ENCODE peak calls at places on chromosomes 11 and 22, in eight cellular contexts. L is SJSA1; N is stimulated activated CD8-positive, alpha-beta memory T cell treated with anti-CD3 and anti-CD28 coated beads, Interleukin-4, amount 100 ng/mL, for 48 hours; M is ovary; B is activated CD4-positive, alpha-beta T cell treated with anti-CD3 and anti-CD28 coated beads, Interleukin-2, amount 50 U/mL, for 4 hours; K is HFF-Myc; F is H1; U is mucosa of gallbladder. W is an unnamed sample.

GRCh38 chr11:24903555-24903954 is 406.7 kb downstream of the LUZP2 start:
- DNase-seq in L (no peak), N (no peak), M (no peak), B (no peak), K (no peak), F (no peak), U (no peak), W (no peak)

GRCh38 chr22:38437416-38437815 is 17.6 kb downstream of the KCNJ4 start:
- DNase-seq in L (no peak), N (no peak), M (no peak), B (no peak), K (no peak), F (no peak), U (no peak), W (no peak)

GRCh38 chr11:9815486-9816136 is 151.7 kb downstream of the SWAP70 start:
- DNase-seq in L (no peak), N (no peak), M (no peak), B (no peak), K (no peak), F (no peak), U (no peak), W (no peak)

GRCh38 chr22:31092161-31092560 is 11.0 kb downstream of the SMTN start:
- DNase-seq in L (peak; percentile 39), N (no peak), M (no peak), B (no peak), K (no peak), F (no peak), U (no peak), W (no peak)

GRCh38 chr11:67354314-67355022 is 1.1 kb upstream of the POLD4 start:
- DNase-seq in L (peak; percentile 97), N (no peak), M (peak; percentile 78), B (no peak), K (peak; percentile 96), F (no peak), U (peak; percentile 77), W (no peak)

GRCh38 chr11:132589802-132590201 is 942.5 kb downstream of the OPCML start:
- DNase-seq in L (no peak), N (no peak), M (no peak), B (no peak), K (no peak), F (no peak), U (no peak), W (no peak)

GRCh38 chr22:36546092-36546804 is 17.3 kb upstream of the EIF3D start:
- DNase-seq in L (peak; percentile 70), N (peak; percentile 60), M (no peak), B (no peak), K (no peak), F (peak; percentile 51), U (no peak), W (peak; percentile 3)

GRCh38 chr11:30774451-30774850 is 188.3 kb upstream of the MPPED2 start:
- DNase-seq in L (no peak), N (no peak), M (no peak), B (no peak), K (no peak), F (no peak), U (no peak), W (no peak)

GRCh38 chr22:49961601-49962011 is 1.0 kb downstream of the PIM3 start:
- DNase-seq in L (no peak), N (no peak), M (no peak), B (no peak), K (no peak), F (no peak), U (no peak), W (no peak)

GRCh38 chr11:102676086-102676485 is 29.5 kb downstream of the MMP27 start:
- DNase-seq in L (no peak), N (no peak), M (no peak), B (no peak), K (no peak), F (no peak), U (no peak), W (no peak)

GRCh38 chr22:28017558-28017820 is 98.4 kb upstream of the PITPNB start:
- DNase-seq in L (no peak), N (no peak), M (no peak), B (no peak), K (no peak), F (no peak), U (no peak), W (no peak)

GRCh38 chr11:69089258-69089657 is 40.5 kb downstream of the TPCN2 start:
- DNase-seq in L (peak; percentile 90), N (no peak), M (no peak), B (no peak), K (peak; percentile 42), F (no peak), U (peak; percentile 29), W (no peak)

GRCh38 chr22:30947163-30947820 is 21.3 kb downstream of the MORC2 start:
- DNase-seq in L (no peak), N (no peak), M (no peak), B (no peak), K (no peak), F (no peak), U (no peak), W (no peak)

GRCh38 chr11:129998905-129999304 is 3.7 kb downstream of the PRDM10 start:
- DNase-seq in L (no peak), N (no peak), M (no peak), B (no peak), K (no peak), F (no peak), U (no peak), W (no peak)

GRCh38 chr22:46892866-46893265 is 130.4 kb downstream of the TBC1D22A start:
- DNase-seq in L (no peak), N (no peak), M (no peak), B (no peak), K (no peak), F (no peak), U (no peak), W (no peak)

GRCh38 chr11:45864041-45864440 is 16.8 kb downstream of the CRY2 start:
- DNase-seq in L (no peak), N (no peak), M (no peak), B (no peak), K (no peak), F (no peak), U (no peak), W (no peak)

GRCh38 chr11:65060913-65061408 is 2.6 kb upstream of the NAALADL1 start:
- DNase-seq in L (no peak), N (no peak), M (no peak), B (no peak), K (no peak), F (no peak), U (no peak), W (no peak)

GRCh38 chr11:47184711-47185304 is 1.4 kb downstream of the PACSIN3 start:
- DNase-seq in L (no peak), N (no peak), M (peak; percentile 31), B (no peak), K (no peak), F (no peak), U (no peak), W (no peak)

GRCh38 chr11:1746956-1747752 is 3.2 kb downstream of the IFITM10 start:
- DNase-seq in L (no peak), N (no peak), M (no peak), B (no peak), K (no peak), F (no peak), U (no peak), W (no peak)

GRCh38 chr11:69044111-69045013 is 4.4 kb upstream of the TPCN2 start:
- DNase-seq in L (peak; percentile 99), N (peak; percentile 55), M (peak; percentile 67), B (no peak), K (peak; percentile 80), F (peak; percentile 64), U (peak; percentile 76), W (no peak)

GRCh38 chr11:41245704-41246398 is 213.6 kb downstream of the LRRC4C start:
- DNase-seq in L (no peak), N (no peak), M (no peak), B (no peak), K (no peak), F (no peak), U (no peak), W (no peak)

GRCh38 chr11:5808500-5809121 is at the start of gene OR52N2:
- DNase-seq in L (peak; percentile 53), N (peak; percentile 79), M (peak; percentile 38), B (peak; percentile 65), K (peak; percentile 47), F (no peak), U (peak; percentile 85), W (peak; percentile 46)

GRCh38 chr11:73866095-73866579 is 10.5 kb downstream of the COA4 start:
- DNase-seq in L (no peak), N (no peak), M (peak; percentile 25), B (no peak), K (peak; percentile 79), F (no peak), U (no peak), W (no peak)

GRCh38 chr22:48382197-48382596 is 1445.5 kb downstream of the BRD1 start:
- DNase-seq in L (peak; percentile 28), N (no peak), M (no peak), B (no peak), K (no peak), F (no peak), U (no peak), W (no peak)

GRCh38 chr11:82927264-82927880 is 25.8 kb downstream of the DDIAS start:
- DNase-seq in L (no peak), N (no peak), M (no peak), B (peak; percentile 2), K (peak; percentile 48), F (no peak), U (peak; percentile 39), W (no peak)

GRCh38 chr11:95135155-95135554 is 45.5 kb downstream of the ENDOD1 start:
- DNase-seq in L (no peak), N (no peak), M (no peak), B (no peak), K (no peak), F (no peak), U (no peak), W (no peak)

GRCh38 chr22:23533328-23533762 is 46.7 kb downstream of the IGLL1 start:
- DNase-seq in L (no peak), N (peak; percentile 64), M (no peak), B (no peak), K (no peak), F (peak; percentile 53), U (no peak), W (no peak)

GRCh38 chr11:6390718-6391547 is 659 bp downstream of the SMPD1 start:
- DNase-seq in L (no peak), N (no peak), M (no peak), B (no peak), K (no peak), F (no peak), U (no peak), W (no peak)

GRCh38 chr11:41281131-41281742 is 178.2 kb downstream of the LRRC4C start:
- DNase-seq in L (no peak), N (no peak), M (no peak), B (no peak), K (no peak), F (no peak), U (no peak), W (no peak)